ENCODE peak calls at places on chromosome 2, in seven cellular contexts. One of them, this sample, is unnamed.

GRCh38 chr2:44909831-44910230 is 31.7 kb upstream of the SIX3 start:
- DNase-seq in upper lobe of right lung: no peak
- DNase-seq in hepatic stellate cell: no peak
- DNase-seq in activated CD8-positive, alpha-beta memory T cell treated with anti-CD3 and anti-CD28 coated beads for 1 hour: no peak
- DNase-seq in posterior vena cava: no peak
- DNase-seq in EL: no peak
- DNase-seq in activated CD4-positive, CD25-positive, alpha-beta regulatory T cell treated with anti-CD3 and anti-CD28 coated beads, Interleukin-2, amount 50 U/mL, for 72 hours: no peak
- DNase-seq in this sample: no peak

GRCh38 chr2:15010346-15010745 is 377.8 kb downstream of the LRATD1 start:
- DNase-seq in upper lobe of right lung: no peak
- DNase-seq in hepatic stellate cell: no peak
- DNase-seq in activated CD4-positive, CD25-positive, alpha-beta regulatory T cell treated with anti-CD3 and anti-CD28 coated beads, Interleukin-2, amount 50 U/mL, for 72 hours: no peak
- DNase-seq in activated CD8-positive, alpha-beta memory T cell treated with anti-CD3 and anti-CD28 coated beads for 1 hour: no peak
- DNase-seq in posterior vena cava: no peak
- DNase-seq in EL: no peak
- DNase-seq in this sample: no peak

GRCh38 chr2:105645971-105646370 is 98.7 kb upstream of the NCK2 start:
- DNase-seq in posterior vena cava: no peak
- DNase-seq in EL: no peak
- DNase-seq in activated CD4-positive, CD25-positive, alpha-beta regulatory T cell treated with anti-CD3 and anti-CD28 coated beads, Interleukin-2, amount 50 U/mL, for 72 hours: no peak
- DNase-seq in hepatic stellate cell: no peak
- DNase-seq in upper lobe of right lung: no peak
- DNase-seq in activated CD8-positive, alpha-beta memory T cell treated with anti-CD3 and anti-CD28 coated beads for 1 hour: no peak
- DNase-seq in this sample: no peak

GRCh38 chr2:160603771-160604510 is 110.3 kb upstream of the RBMS1 start:
- DNase-seq in activated CD8-positive, alpha-beta memory T cell treated with anti-CD3 and anti-CD28 coated beads for 1 hour: no peak
- DNase-seq in EL: no peak
- DNase-seq in upper lobe of right lung: no peak
- DNase-seq in posterior vena cava: no peak
- DNase-seq in hepatic stellate cell: no peak
- DNase-seq in activated CD4-positive, CD25-positive, alpha-beta regulatory T cell treated with anti-CD3 and anti-CD28 coated beads, Interleukin-2, amount 50 U/mL, for 72 hours: no peak
- DNase-seq in this sample: no peak

GRCh38 chr2:58539973-58540372 is 298.8 kb upstream of the FANCL start:
- DNase-seq in upper lobe of right lung: no peak
- DNase-seq in activated CD8-positive, alpha-beta memory T cell treated with anti-CD3 and anti-CD28 coated beads for 1 hour: no peak
- DNase-seq in EL: no peak
- DNase-seq in hepatic stellate cell: no peak
- DNase-seq in posterior vena cava: no peak
- DNase-seq in activated CD4-positive, CD25-positive, alpha-beta regulatory T cell treated with anti-CD3 and anti-CD28 coated beads, Interleukin-2, amount 50 U/mL, for 72 hours: no peak
- DNase-seq in this sample: no peak

GRCh38 chr2:10361220-10361588 is 58.5 kb downstream of the HPCAL1 start:
- DNase-seq in activated CD4-positive, CD25-positive, alpha-beta regulatory T cell treated with anti-CD3 and anti-CD28 coated beads, Interleukin-2, amount 50 U/mL, for 72 hours: no peak
- DNase-seq in EL: no peak
- DNase-seq in posterior vena cava: no peak
- DNase-seq in hepatic stellate cell: no peak
- DNase-seq in upper lobe of right lung: no peak
- DNase-seq in activated CD8-positive, alpha-beta memory T cell treated with anti-CD3 and anti-CD28 coated beads for 1 hour: no peak
- DNase-seq in this sample: no peak

GRCh38 chr2:172089633-172090032 is 4.3 kb downstream of the DLX1 start:
- DNase-seq in hepatic stellate cell: no peak
- DNase-seq in EL: no peak
- DNase-seq in upper lobe of right lung: no peak
- DNase-seq in posterior vena cava: no peak
- DNase-seq in activated CD4-positive, CD25-positive, alpha-beta regulatory T cell treated with anti-CD3 and anti-CD28 coated beads, Interleukin-2, amount 50 U/mL, for 72 hours: no peak
- DNase-seq in activated CD8-positive, alpha-beta memory T cell treated with anti-CD3 and anti-CD28 coated beads for 1 hour: no peak
- DNase-seq in this sample: no peak

GRCh38 chr2:67777010-67777409 is 285.8 kb downstream of the C1D start:
- DNase-seq in hepatic stellate cell: no peak
- DNase-seq in upper lobe of right lung: no peak
- DNase-seq in EL: no peak
- DNase-seq in posterior vena cava: no peak
- DNase-seq in activated CD8-positive, alpha-beta memory T cell treated with anti-CD3 and anti-CD28 coated beads for 1 hour: no peak
- DNase-seq in activated CD4-positive, CD25-positive, alpha-beta regulatory T cell treated with anti-CD3 and anti-CD28 coated beads, Interleukin-2, amount 50 U/mL, for 72 hours: no peak
- DNase-seq in this sample: no peak

GRCh38 chr2:162974771-162975170 is 136.2 kb upstream of the KCNH7 start:
- DNase-seq in posterior vena cava: no peak
- DNase-seq in upper lobe of right lung: no peak
- DNase-seq in EL: no peak
- DNase-seq in activated CD4-positive, CD25-positive, alpha-beta regulatory T cell treated with anti-CD3 and anti-CD28 coated beads, Interleukin-2, amount 50 U/mL, for 72 hours: no peak
- DNase-seq in hepatic stellate cell: no peak
- DNase-seq in activated CD8-positive, alpha-beta memory T cell treated with anti-CD3 and anti-CD28 coated beads for 1 hour: no peak
- DNase-seq in this sample: no peak

GRCh38 chr2:71895320-71896161 is 252.1 kb downstream of the CYP26B1 start:
- DNase-seq in activated CD8-positive, alpha-beta memory T cell treated with anti-CD3 and anti-CD28 coated beads for 1 hour: no peak
- DNase-seq in hepatic stellate cell: no peak
- DNase-seq in upper lobe of right lung: no peak
- DNase-seq in posterior vena cava: peak; percentile 42
- DNase-seq in activated CD4-positive, CD25-positive, alpha-beta regulatory T cell treated with anti-CD3 and anti-CD28 coated beads, Interleukin-2, amount 50 U/mL, for 72 hours: no peak
- DNase-seq in EL: no peak
- DNase-seq in this sample: no peak